ENCODE peak calls at places on chromosomes 7 and 10, in five cellular contexts. One of them, this sample, is unnamed.

GRCh38 chr10:114359041-114359952 is 45.0 kb downstream of the AFAP1L2 start:
- ATAC-seq in pancreas: no peak
- ATAC-seq in foreskin keratinocyte: peak
- ATAC-seq in left cardiac atrium: no peak
- ATAC-seq in right lobe of liver: no peak
- ATAC-seq in this sample: no peak

GRCh38 chr7:5425507-5426225 is 2.0 kb upstream of the TNRC18 start:
- ATAC-seq in pancreas: peak
- ATAC-seq in foreskin keratinocyte: peak
- ATAC-seq in left cardiac atrium: peak
- ATAC-seq in right lobe of liver: peak
- ATAC-seq in this sample: peak

GRCh38 chr10:76086571-76087260 is 655.3 kb downstream of the LRMDA start:
- ATAC-seq in pancreas: peak
- ATAC-seq in foreskin keratinocyte: peak
- ATAC-seq in left cardiac atrium: peak
- ATAC-seq in right lobe of liver: peak
- ATAC-seq in this sample: peak

GRCh38 chr10:121597504-121598241 is 571 bp downstream of the FGFR2 start:
- ATAC-seq in pancreas: no peak
- ATAC-seq in foreskin keratinocyte: peak
- ATAC-seq in left cardiac atrium: peak
- ATAC-seq in right lobe of liver: no peak
- ATAC-seq in this sample: no peak

GRCh38 chr7:5183899-5184298 is 6.1 kb upstream of the WIPI2 start:
- ATAC-seq in pancreas: no peak
- ATAC-seq in foreskin keratinocyte: no peak
- ATAC-seq in left cardiac atrium: no peak
- ATAC-seq in right lobe of liver: no peak
- ATAC-seq in this sample: no peak

GRCh38 chr7:100413286-100413685 is 15.2 kb downstream of the ZCWPW1 start:
- ATAC-seq in pancreas: no peak
- ATAC-seq in foreskin keratinocyte: no peak
- ATAC-seq in left cardiac atrium: no peak
- ATAC-seq in right lobe of liver: no peak
- ATAC-seq in this sample: no peak

GRCh38 chr7:3430588-3430987 is 129.5 kb downstream of the SDK1 start:
- ATAC-seq in pancreas: no peak
- ATAC-seq in foreskin keratinocyte: peak
- ATAC-seq in left cardiac atrium: no peak
- ATAC-seq in right lobe of liver: no peak
- ATAC-seq in this sample: peak

GRCh38 chr7:123797673-123798526 is 47.1 kb upstream of the HYAL4 start:
- ATAC-seq in pancreas: peak
- ATAC-seq in foreskin keratinocyte: peak
- ATAC-seq in left cardiac atrium: peak
- ATAC-seq in right lobe of liver: peak
- ATAC-seq in this sample: peak

GRCh38 chr10:70391654-70392053 is 9.2 kb upstream of the LRRC20 start:
- ATAC-seq in pancreas: no peak
- ATAC-seq in foreskin keratinocyte: no peak
- ATAC-seq in left cardiac atrium: peak
- ATAC-seq in right lobe of liver: no peak
- ATAC-seq in this sample: no peak

GRCh38 chr7:24602860-24603456 is 29.7 kb downstream of the PALS2 start:
- ATAC-seq in pancreas: no peak
- ATAC-seq in foreskin keratinocyte: no peak
- ATAC-seq in left cardiac atrium: no peak
- ATAC-seq in right lobe of liver: no peak
- ATAC-seq in this sample: no peak

GRCh38 chr10:7435674-7436073 is 24.8 kb upstream of the SFMBT2 start:
- ATAC-seq in pancreas: no peak
- ATAC-seq in foreskin keratinocyte: no peak
- ATAC-seq in left cardiac atrium: no peak
- ATAC-seq in right lobe of liver: no peak
- ATAC-seq in this sample: no peak

GRCh38 chr10:116886772-116887171 is 37.5 kb downstream of the ENO4 start:
- ATAC-seq in pancreas: no peak
- ATAC-seq in foreskin keratinocyte: no peak
- ATAC-seq in left cardiac atrium: no peak
- ATAC-seq in right lobe of liver: no peak
- ATAC-seq in this sample: no peak